ENCODE peak calls at places on chromosomes 4 and X, in five cellular contexts. J is fibroblast of pulmonary artery, G is omental fat pad, Y is natural killer cell, X is D721Med. M is an unnamed sample.

GRCh38 chr4:101128473-101128872 is 218.9 kb downstream of the PPP3CA start:
- DNase-seq in J (no peak), G (no peak), Y (no peak), X (no peak), M (no peak)

GRCh38 chr4:152202415-152202814 is 333.5 kb downstream of the FBXW7 start:
- DNase-seq in J (no peak), G (no peak), Y (no peak), X (no peak), M (no peak)

GRCh38 chr4:19266566-19266965 is 985.1 kb upstream of the SLIT2 start:
- DNase-seq in J (no peak), G (no peak), Y (no peak), X (no peak), M (no peak)

GRCh38 chr4:46508216-46508615 is 118.3 kb upstream of the GABRA2 start:
- DNase-seq in J (no peak), G (no peak), Y (no peak), X (no peak), M (no peak)

GRCh38 chrX:47078129-47079043 is at the start of gene RGN:
- DNase-seq in J (no peak), G (no peak), Y (no peak), X (no peak), M (no peak)

GRCh38 chr4:73776363-73776762 is 36.0 kb downstream of the CXCL8 start:
- DNase-seq in J (peak), G (no peak), Y (no peak), X (no peak), M (no peak)

GRCh38 chrX:56802921-56803848 is 74.1 kb downstream of the NBDY start:
- DNase-seq in J (peak), G (no peak), Y (peak), X (no peak), M (peak)

GRCh38 chr4:84492737-84493091 is 6.4 kb downstream of the NKX6-1 start:
- DNase-seq in J (no peak), G (no peak), Y (no peak), X (no peak), M (peak)

GRCh38 chr4:70705146-70705855 is 16.5 kb upstream of the RUFY3 start:
- DNase-seq in J (peak), G (peak), Y (peak), X (no peak), M (no peak)

GRCh38 chr4:140653718-140654515 is 85.2 kb upstream of the UCP1 start:
- DNase-seq in J (peak), G (no peak), Y (no peak), X (no peak), M (no peak)

GRCh38 chr4:73055241-73055897 is 14.1 kb downstream of the COX18 start:
- DNase-seq in J (no peak), G (no peak), Y (no peak), X (no peak), M (no peak)

GRCh38 chrX:38701073-38701472 is 100.2 kb upstream of the MID1IP1 start:
- DNase-seq in J (no peak), G (no peak), Y (no peak), X (no peak), M (no peak)

GRCh38 chrX:134949271-134949670 is 41.5 kb upstream of the SMIM10 start:
- DNase-seq in J (peak), G (no peak), Y (no peak), X (no peak), M (no peak)

GRCh38 chr4:60746172-60746571 is 454.0 kb upstream of the ADGRL3 start:
- DNase-seq in J (no peak), G (no peak), Y (no peak), X (no peak), M (no peak)

GRCh38 chr4:152663203-152664066 is 16.4 kb downstream of the TMEM154 start:
- DNase-seq in J (no peak), G (no peak), Y (no peak), X (no peak), M (no peak)

GRCh38 chr4:165635261-165635838 is 237.7 kb upstream of the TLL1 start:
- DNase-seq in J (no peak), G (no peak), Y (no peak), X (no peak), M (no peak)

GRCh38 chr4:39319678-39320077 is 46.5 kb downstream of the RFC1 start:
- DNase-seq in J (peak), G (no peak), Y (no peak), X (no peak), M (no peak)

GRCh38 chr4:15355464-15355863 is 72.4 kb upstream of the C1QTNF7 start:
- DNase-seq in J (no peak), G (no peak), Y (no peak), X (no peak), M (no peak)

GRCh38 chr4:140645196-140645595 is 76.4 kb upstream of the UCP1 start:
- DNase-seq in J (no peak), G (no peak), Y (no peak), X (no peak), M (no peak)

GRCh38 chr4:18103876-18104275 is 82.3 kb upstream of the LCORL start:
- DNase-seq in J (no peak), G (no peak), Y (no peak), X (no peak), M (no peak)

GRCh38 chr4:147732516-147733193 is 767 bp downstream of the ARHGAP10 start:
- DNase-seq in J (no peak), G (no peak), Y (no peak), X (no peak), M (no peak)

GRCh38 chr4:83112678-83113428 is 1.7 kb downstream of the PLAC8 start:
- DNase-seq in J (no peak), G (no peak), Y (no peak), X (no peak), M (no peak)

GRCh38 chr4:648579-649292 is 23.4 kb downstream of the PDE6B start:
- DNase-seq in J (no peak), G (no peak), Y (no peak), X (no peak), M (no peak)

GRCh38 chrX:100687128-100687527 is 43.1 kb downstream of the SRPX2 start:
- DNase-seq in J (no peak), G (no peak), Y (no peak), X (no peak), M (no peak)

GRCh38 chrX:44675364-44676024 is 132.8 kb upstream of the FUNDC1 start:
- DNase-seq in J (peak), G (no peak), Y (no peak), X (no peak), M (no peak)
- TF ChIP-seq CTCF in J (no peak), G (no peak), Y (no peak), X (no peak), M (no peak)

GRCh38 chr4:168995537-168996295 is 14.3 kb downstream of the CBR4 start:
- DNase-seq in J (peak), G (no peak), Y (no peak), X (no peak), M (no peak)
- TF ChIP-seq CTCF in J (peak), G (no peak), Y (peak), X (peak), M (no peak)

GRCh38 chrX:115472131-115472530 is 88.8 kb upstream of the PLS3 start:
- DNase-seq in J (no peak), G (no peak), Y (no peak), X (no peak), M (no peak)

GRCh38 chrX:115462406-115462805 is 98.6 kb upstream of the PLS3 start:
- DNase-seq in J (peak), G (no peak), Y (no peak), X (no peak), M (no peak)

GRCh38 chrX:115467961-115468360 is 93.0 kb upstream of the PLS3 start:
- DNase-seq in J (no peak), G (no peak), Y (no peak), X (no peak), M (no peak)
- TF ChIP-seq CTCF in J (no peak), G (no peak), Y (no peak), X (no peak), M (no peak)

GRCh38 chr4:169791064-169791463 is 33.3 kb upstream of the HPF1 start:
- DNase-seq in J (no peak), G (no peak), Y (no peak), X (no peak), M (no peak)

GRCh38 chr4:169795585-169795984 is 37.8 kb upstream of the HPF1 start:
- DNase-seq in J (peak), G (no peak), Y (no peak), X (no peak), M (no peak)

GRCh38 chr4:169791527-169792156 is 33.9 kb upstream of the HPF1 start:
- DNase-seq in J (peak), G (no peak), Y (no peak), X (no peak), M (no peak)
- TF ChIP-seq CTCF in J (peak), G (no peak), Y (no peak), X (peak), M (peak)

GRCh38 chrX:143669395-143669794 is 33.5 kb upstream of the SLITRK4 start:
- DNase-seq in J (peak), G (no peak), Y (no peak), X (no peak), M (no peak)
- TF ChIP-seq CTCF in J (peak), G (no peak), Y (no peak), X (peak), M (no peak)

GRCh38 chr4:108774809-108775530 is 12.1 kb upstream of the ETNPPL start:
- DNase-seq in J (no peak), G (no peak), Y (no peak), X (no peak), M (no peak)
- TF ChIP-seq CTCF in J (no peak), G (no peak), Y (no peak), X (no peak), M (no peak)

GRCh38 chrX:16870861-16871584 is 861 bp upstream of the RBBP7 start:
- DNase-seq in J (peak), G (no peak), Y (no peak), X (no peak), M (no peak)
- TF ChIP-seq CTCF in J (no peak), G (no peak), Y (no peak), X (no peak), M (no peak)

GRCh38 chr4:100062921-100063320 is 112.8 kb upstream of the H2AZ1 start:
- DNase-seq in J (peak), G (no peak), Y (no peak), X (no peak), M (no peak)

GRCh38 chr4:100059467-100059866 is 109.4 kb upstream of the H2AZ1 start:
- DNase-seq in J (no peak), G (no peak), Y (no peak), X (no peak), M (no peak)

GRCh38 chr4:100061835-100062234 is 111.8 kb upstream of the H2AZ1 start:
- DNase-seq in J (peak), G (no peak), Y (no peak), X (no peak), M (no peak)

GRCh38 chr4:100060765-100061416 is 110.8 kb upstream of the H2AZ1 start:
- DNase-seq in J (no peak), G (no peak), Y (no peak), X (no peak), M (no peak)

GRCh38 chr4:100063355-100063754 is 113.3 kb upstream of the H2AZ1 start:
- DNase-seq in J (no peak), G (no peak), Y (no peak), X (no peak), M (no peak)
- TF ChIP-seq CTCF in J (no peak), G (no peak), Y (no peak), X (peak), M (no peak)

DNA sequence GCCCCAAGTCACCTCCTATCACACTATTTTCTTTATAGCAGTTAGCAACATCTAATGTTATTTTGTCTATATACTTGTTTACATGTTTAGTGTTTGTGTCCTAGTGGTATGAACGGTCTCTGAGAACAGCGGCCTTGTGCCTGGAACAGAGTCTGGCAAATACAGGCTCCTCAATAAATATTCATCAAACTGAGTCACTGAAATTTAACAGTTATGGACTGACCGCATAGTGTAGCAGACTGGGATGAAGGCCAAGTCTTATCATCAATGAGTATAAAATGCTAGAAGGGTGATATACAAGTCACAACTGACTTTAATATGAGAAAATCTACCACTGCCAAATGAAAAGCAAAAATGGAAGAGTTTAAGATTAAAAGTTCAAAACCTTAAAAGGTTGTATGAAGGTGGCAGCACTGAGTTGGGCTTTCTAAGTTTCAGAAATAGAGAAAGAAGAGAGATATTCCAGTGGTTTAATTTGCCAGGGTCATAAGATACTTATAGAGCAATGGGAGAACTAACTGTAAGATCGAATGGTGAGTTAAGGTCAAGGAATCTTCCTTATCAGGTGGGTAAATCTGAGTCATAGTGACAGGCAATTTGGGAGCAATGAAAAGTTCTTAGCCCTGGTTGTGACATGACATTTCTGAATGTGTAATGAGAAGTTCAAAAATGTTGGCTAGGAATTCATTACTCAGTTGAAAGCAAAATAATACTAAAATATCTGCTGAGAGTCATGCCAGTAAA is 34.9 kb downstream of the ELOVL6 start:
- DNase-seq in J (peak), G (no peak), Y (no peak), X (no peak), M (no peak)
- TF ChIP-seq CTCF in J (peak), G (no peak), Y (no peak), X (no peak), M (no peak)

M was measured in vagina.